ENCODE peak calls at places on chromosome 16, in seven cellular contexts. B is hippocampal formation; M is activated CD8-positive, alpha-beta memory T cell treated with anti-CD3 and anti-CD28 coated beads, Interleukin-2, amount 50 U/mL, for 48 hours; R is NCI-H1417; Z is activated CD4-positive, alpha-beta T cell treated with anti-CD3 and anti-CD28 coated beads, Interleukin-2, amount 50 U/mL, for 1 hour; W is NCI-H1436 treated with DMSO at 0.1 percent for 48 hours; O is stimulated activated CD4-positive, alpha-beta T cell treated with anti-CD3 and anti-CD28 coated beads, TNF-alpha, amount 100 ng/mL, for 4 hours. I is an unnamed sample.

GRCh38 chr16:3121843-3122467 is 9.6 kb downstream of the ZNF205 start:
- DNase-seq in B (no peak), M (no peak), R (no peak), Z (no peak), W (no peak), O (no peak), I (no peak)

GRCh38 chr16:75265911-75266701 is 14.7 kb upstream of the BCAR1 start:
- DNase-seq in B (peak), M (peak), R (peak), Z (no peak), W (no peak), O (no peak), I (peak)

GRCh38 chr16:49556252-49557069 is 182.9 kb downstream of the C16orf78 start:
- DNase-seq in B (no peak), M (no peak), R (peak), Z (no peak), W (peak), O (no peak), I (no peak)

GRCh38 chr16:82735696-82736095 is 108.9 kb downstream of the CDH13 start:
- DNase-seq in B (no peak), M (no peak), R (no peak), Z (no peak), W (no peak), O (no peak), I (no peak)

GRCh38 chr16:89188064-89188441 is 12.3 kb downstream of the SLC22A31 start:
- DNase-seq in B (no peak), M (no peak), R (no peak), Z (no peak), W (no peak), O (no peak), I (no peak)

GRCh38 chr16:71474864-71475263 is 12.8 kb upstream of the ZNF23 start:
- DNase-seq in B (no peak), M (no peak), R (no peak), Z (no peak), W (no peak), O (no peak), I (no peak)

GRCh38 chr16:69040144-69040909 is 65.1 kb upstream of the HAS3 start:
- DNase-seq in B (no peak), M (no peak), R (no peak), Z (no peak), W (no peak), O (no peak), I (no peak)

GRCh38 chr16:81633147-81633619 is 145.9 kb upstream of the PLCG2 start:
- DNase-seq in B (no peak), M (peak), R (no peak), Z (no peak), W (no peak), O (no peak), I (no peak)

GRCh38 chr16:85107532-85107931 is 4.7 kb downstream of the CIBAR2 start:
- DNase-seq in B (no peak), M (no peak), R (no peak), Z (no peak), W (no peak), O (no peak), I (no peak)

GRCh38 chr16:84847554-84848415 is 28.0 kb downstream of the CRISPLD2 start:
- DNase-seq in B (no peak), M (no peak), R (no peak), Z (no peak), W (no peak), O (no peak), I (no peak)

GRCh38 chr16:66274335-66275110 is 92.0 kb upstream of the CDH5 start:
- DNase-seq in B (no peak), M (peak), R (no peak), Z (no peak), W (no peak), O (no peak), I (no peak)

GRCh38 chr16:2592786-2593185 is 55.0 kb downstream of the PDPK1 start:
- DNase-seq in B (no peak), M (no peak), R (no peak), Z (no peak), W (no peak), O (no peak), I (no peak)

GRCh38 chr16:49345829-49346228 is 27.8 kb upstream of the C16orf78 start:
- DNase-seq in B (no peak), M (no peak), R (no peak), Z (no peak), W (no peak), O (no peak), I (no peak)

I was measured in activated B cell treated with CpG ODN at 0.5 μM for 24 hours.